ENCODE peak calls at places on chromosomes 4 and X, in six cellular contexts. Y is tibial nerve, J is osteoblast, O is H9, P is mammary epithelial cell, Q is psoas muscle. F is an unnamed sample.

GRCh38 chrX:8042304-8042703 is 115.1 kb upstream of the PNPLA4 start:
- DNase-seq in P (peak; percentile 26), Y (no peak), J (no peak), O (no peak), Q (no peak), F (no peak)

GRCh38 chr4:128388352-128388630 is 100.7 kb upstream of the PGRMC2 start:
- DNase-seq in O (no peak), P (peak; percentile 41), J (peak; percentile 14), Y (no peak), Q (no peak), F (no peak)

GRCh38 chr4:156824451-156825060 is 147.0 kb downstream of the PDGFC start:
- DNase-seq in Q (no peak), J (no peak), P (peak; percentile 63), Y (no peak), O (no peak), F (no peak)

GRCh38 chrX:132576945-132577344 is 88.1 kb upstream of the MBNL3 start:
- DNase-seq in Y (no peak), P (peak; percentile 2), Q (no peak), J (no peak), O (no peak), F (no peak)

GRCh38 chr4:122553432-122553831 is 67.4 kb downstream of the IL21 start:
- DNase-seq in P (no peak), J (no peak), Y (no peak), O (no peak), Q (no peak), F (no peak)

GRCh38 chr4:181685461-181685860 is 557.7 kb upstream of the TENM3 start:
- DNase-seq in O (no peak), Q (no peak), Y (no peak), P (peak; percentile 19), J (no peak), F (no peak)

GRCh38 chr4:155590751-155591150 is 75.9 kb upstream of the GUCY1A1 start:
- DNase-seq in Y (no peak), Q (no peak), J (no peak), P (no peak), O (no peak), F (no peak)

GRCh38 chrX:46589977-46590723 is 16.6 kb downstream of the CHST7 start:
- DNase-seq in P (peak; percentile 51), Y (no peak), J (no peak), Q (no peak), O (no peak), F (no peak)

GRCh38 chrX:46979340-46979739 is 67.1 kb downstream of the JADE3 start:
- DNase-seq in P (peak; percentile 26), Q (no peak), J (peak; percentile 85), Y (no peak), O (no peak), F (no peak)

GRCh38 chr4:116688536-116688935 is 396.8 kb downstream of the TRAM1L1 start:
- DNase-seq in Q (no peak), P (no peak), J (no peak), Y (no peak), O (no peak), F (no peak)

GRCh38 chr4:55725057-55725456 is 89.0 kb upstream of the NMU start:
- DNase-seq in O (no peak), Y (no peak), P (no peak), J (no peak), Q (no peak), F (no peak)

GRCh38 chr4:149711588-149711987 is 104.1 kb downstream of the IQCM start:
- DNase-seq in Y (no peak), J (no peak), O (no peak), Q (no peak), P (no peak), F (no peak)

GRCh38 chrX:45758319-45758718 is 557.6 kb upstream of the DIPK2B start:
- DNase-seq in Q (no peak), J (peak; percentile 78), O (no peak), Y (no peak), P (peak; percentile 89), F (peak; percentile 68)

GRCh38 chrX:42694260-42694815 is 83.6 kb downstream of the PPP1R2C start:
- DNase-seq in Y (no peak), Q (no peak), P (peak; percentile 21), O (no peak), J (no peak), F (no peak)

GRCh38 chr4:140556372-140557085 is 12.2 kb downstream of the UCP1 start:
- DNase-seq in Y (no peak), J (no peak), O (no peak), P (no peak), Q (no peak), F (no peak)

GRCh38 chrX:16807548-16807947 is 21.3 kb downstream of the TXLNG start:
- DNase-seq in Q (no peak), J (peak; percentile 76), P (peak; percentile 20), Y (no peak), O (no peak), F (no peak)

GRCh38 chrX:45774961-45775360 is 574.3 kb upstream of the DIPK2B start:
- DNase-seq in P (peak; percentile 93), O (no peak), Y (no peak), Q (no peak), J (no peak), F (no peak)

GRCh38 chr4:1417522-1418390 is 11.5 kb upstream of the NKX1-1 start:
- DNase-seq in O (peak; percentile 31), Q (no peak), Y (no peak), P (no peak), J (peak; percentile 69), F (no peak)

GRCh38 chr4:75672461-75673026 is 667 bp downstream of the G3BP2 start:
- DNase-seq in J (peak; percentile 88), O (peak; percentile 58), Y (peak; percentile 57), P (peak; percentile 63), Q (peak; percentile 85), F (peak; percentile 80)

GRCh38 chr4:4921077-4921476 is 61.6 kb downstream of the MSX1 start:
- DNase-seq in Q (no peak), Y (no peak), P (no peak), J (no peak), O (no peak), F (no peak)

GRCh38 chrX:95945528-95945927 is 739.1 kb upstream of the DIAPH2 start:
- DNase-seq in P (no peak), O (no peak), Q (no peak), J (no peak), Y (no peak), F (no peak)

GRCh38 chr4:112172180-112172579 is 26.9 kb downstream of the FAM241A start:
- DNase-seq in P (no peak), J (no peak), O (no peak), Y (no peak), Q (no peak), F (no peak)

GRCh38 chr4:111556141-111556781 is 589.0 kb upstream of the FAM241A start:
- DNase-seq in Q (no peak), P (no peak), J (no peak), O (no peak), Y (no peak), F (no peak)

GRCh38 chr4:37689353-37689752 is 3.2 kb upstream of the RELL1 start:
- DNase-seq in Q (no peak), Y (no peak), J (no peak), P (no peak), O (no peak), F (no peak)

GRCh38 chr4:112288455-112288854 is 2.8 kb upstream of the TIFA start:
- DNase-seq in P (no peak), Y (no peak), Q (no peak), J (no peak), O (no peak), F (peak; percentile 32)

GRCh38 chr4:112517911-112518310 is 1.9 kb upstream of the NEUROG2 start:
- DNase-seq in J (no peak), Q (no peak), Y (no peak), P (no peak), O (no peak), F (no peak)

GRCh38 chrX:65745427-65745826 is 78.0 kb downstream of the MSN start:
- DNase-seq in Y (no peak), J (no peak), P (no peak), O (no peak), Q (no peak), F (no peak)

GRCh38 chrX:69090022-69090421 is 75.2 kb downstream of the PJA1 start:
- DNase-seq in J (peak; percentile 54), P (no peak), Y (no peak), O (no peak), Q (no peak), F (no peak)

GRCh38 chrX:69096963-69097362 is 68.3 kb downstream of the PJA1 start:
- DNase-seq in O (no peak), Q (no peak), Y (no peak), J (no peak), P (no peak), F (no peak)

GRCh38 chrX:69095260-69095659 is 70.0 kb downstream of the PJA1 start:
- DNase-seq in Q (no peak), O (no peak), P (no peak), J (peak; percentile 26), Y (no peak), F (no peak)

GRCh38 chrX:69097451-69098236 is 67.6 kb downstream of the PJA1 start:
- DNase-seq in J (peak; percentile 53), O (no peak), P (no peak), Y (no peak), Q (no peak), F (no peak)

GRCh38 chrX:69093960-69094935 is 71.0 kb downstream of the PJA1 start:
- DNase-seq in Q (no peak), J (peak; percentile 93), P (peak; percentile 26), O (peak; percentile 61), Y (peak; percentile 56), F (peak; percentile 30)
- H3K9me3 ChIP-seq in Q (no peaks in the 10 kb centered on the region), J (no peaks in the 10 kb centered on the region), P (no peaks in the 10 kb centered on the region), O (no peaks in the 10 kb centered on the region), Y (no peaks in the 10 kb centered on the region), F (no peaks in the 10 kb centered on the region)

GRCh38 chrX:40552768-40553167 is 28.0 kb upstream of the ATP6AP2 start:
- DNase-seq in J (no peak), P (no peak), Y (no peak), Q (no peak), O (no peak), F (no peak)
- TF ChIP-seq CTCF in J (peak; percentile 35), P (peak; percentile 11), Y (no peak), Q (no peak), O (no peak), F (no peak)

GRCh38 chr4:8904666-8905065 is 33.0 kb upstream of the HMX1 start:
- DNase-seq in Q (peak; percentile 22), O (no peak), J (peak; percentile 86), P (no peak), Y (no peak), F (no peak)

GRCh38 chr4:8904041-8904501 is 32.4 kb upstream of the HMX1 start:
- DNase-seq in J (peak; percentile 56), Y (no peak), Q (peak; percentile 8), O (no peak), P (no peak), F (no peak)

GRCh38 chr4:8905773-8906667 is 34.4 kb upstream of the HMX1 start:
- DNase-seq in Q (peak; percentile 38), P (no peak), Y (no peak), J (peak; percentile 67), O (peak; percentile 18), F (no peak)

GRCh38 chr4:8906668-8906970 is 35.0 kb upstream of the HMX1 start:
- DNase-seq in O (no peak), Y (no peak), J (peak; percentile 67), Q (no peak), P (no peak), F (no peak)

GRCh38 chr4:8905236-8905772 is 33.7 kb upstream of the HMX1 start:
- DNase-seq in Q (peak; percentile 26), O (peak; percentile 18), P (no peak), J (peak; percentile 79), Y (no peak), F (no peak)
- H3K9me3 ChIP-seq in Q (peaks cover 17% of the 10 kb centered on the region), O (peaks cover 13% of the 10 kb centered on the region), P (peaks cover 56% of the 10 kb centered on the region), J (peaks cover 9% of the 10 kb centered on the region), Y (peaks cover 47% of the 10 kb centered on the region), F (peaks cover 4% of the 10 kb centered on the region)

GRCh38 chr4:22434895-22435294 is 81.0 kb downstream of the ADGRA3 start:
- DNase-seq in P (peak; percentile 42), Y (no peak), Q (no peak), J (peak; percentile 31), O (peak; percentile 65), F (no peak)
- TF ChIP-seq CTCF in P (peak; percentile 52), Y (no peak), Q (peak; percentile 44), J (peak; percentile 51), O (peak; percentile 69), F (no peak)

F was measured in DND-41.